ENCODE peak calls at places on chromosomes 13 and 19, in four cellular contexts. U, H, R and G are unnamed samples.

GRCh38 chr13:42750858-42751257 is 30.5 kb upstream of the FAM216B start:
- DNase-seq in U (no peak), R (no peak), H (peak; percentile 4), G (no peak)

GRCh38 chr19:7366701-7367420 is 18.1 kb downstream of the ARHGEF18 start:
- DNase-seq in H (peak; percentile 72), U (no peak), R (peak; percentile 72), G (no peak)

GRCh38 chr19:46787331-46788100 is 878 bp downstream of the SLC1A5 start:
- DNase-seq in U (peak; percentile 54), R (peak; percentile 74), H (peak; percentile 75), G (peak; percentile 76)

GRCh38 chr13:102487330-102487729 is 85.5 kb upstream of the FGF14 start:
- DNase-seq in U (no peak), R (no peak), H (no peak), G (no peak)

GRCh38 chr13:75481176-75482069 is 546 bp downstream of the TBC1D4 start:
- DNase-seq in R (peak; percentile 38), H (peak; percentile 36), U (peak; percentile 34), G (peak; percentile 74)

GRCh38 chr13:30486230-30487074 is 20.7 kb upstream of the HMGB1 start:
- DNase-seq in R (no peak), H (no peak), U (no peak), G (no peak)

GRCh38 chr19:38506723-38507550 is 73.4 kb downstream of the RYR1 start:
- DNase-seq in H (peak; percentile 94), R (peak; percentile 60), U (peak; percentile 78), G (no peak)

GRCh38 chr13:30002577-30002976 is 152.2 kb upstream of the UBL3 start:
- DNase-seq in H (peak; percentile 67), U (no peak), R (peak; percentile 65), G (no peak)

GRCh38 chr13:30429721-30430694 is 7.7 kb downstream of the UBE2L5 start:
- DNase-seq in R (peak; percentile 92), U (no peak), H (peak; percentile 89), G (no peak)

GRCh38 chr13:107271226-107271625 is 703.3 kb upstream of the ARGLU1 start:
- DNase-seq in H (peak; percentile 38), U (no peak), R (peak; percentile 10), G (no peak)

GRCh38 chr13:46184277-46184699 is 2.3 kb upstream of the LCP1 start:
- DNase-seq in H (peak; percentile 30), R (peak; percentile 30), U (peak; percentile 61), G (no peak)

GRCh38 chr13:33330483-33330882 is 44.9 kb upstream of the STARD13 start:
- DNase-seq in H (no peak), U (no peak), R (no peak), G (no peak)

GRCh38 chr19:52138614-52139290 is 986 bp downstream of the ZNF616 start:
- DNase-seq in R (no peak), H (peak; percentile 35), U (no peak), G (no peak)

GRCh38 chr19:3420909-3421619 is 54.7 kb downstream of the NFIC start:
- DNase-seq in R (no peak), U (no peak), H (no peak), G (no peak)

GRCh38 chr19:21751379-21751778 is 16.0 kb downstream of the ZNF100 start:
- DNase-seq in U (no peak), H (no peak), R (peak; percentile 67), G (no peak)

GRCh38 chr19:41745761-41746160 is 9.6 kb upstream of the CEACAM6 start:
- DNase-seq in H (no peak), R (no peak), U (no peak), G (no peak)

GRCh38 chr19:10450853-10451609 is 30.7 kb downstream of the PDE4A start:
- DNase-seq in U (no peak), H (peak; percentile 15), R (no peak), G (no peak)

GRCh38 chr19:41144403-41144802 is 30.2 kb downstream of the CYP2F1 start:
- DNase-seq in H (peak; percentile 84), U (peak; percentile 42), R (peak; percentile 90), G (no peak)

GRCh38 chr13:27607125-27607524 is 13.2 kb downstream of the LNX2 start:
- DNase-seq in H (peak; percentile 65), R (peak; percentile 89), U (no peak), G (no peak)

GRCh38 chr13:110396913-110397379 is 89.9 kb downstream of the COL4A2 start:
- DNase-seq in R (peak; percentile 100), H (peak; percentile 97), U (no peak), G (no peak)

GRCh38 chr19:35027851-35028599 is 2.2 kb upstream of the SCN1B start:
- DNase-seq in H (peak; percentile 56), R (no peak), U (no peak), G (no peak)

GRCh38 chr13:29369060-29369743 is 226.3 kb downstream of the SLC7A1 start:
- DNase-seq in R (peak; percentile 56), H (peak; percentile 62), U (no peak), G (no peak)

GRCh38 chr13:45522571-45522970 is 57.8 kb downstream of the COG3 start:
- DNase-seq in H (no peak), R (no peak), U (no peak), G (no peak)

GRCh38 chr13:60402022-60402421 is 5.0 kb downstream of the TDRD3 start:
- DNase-seq in U (no peak), H (peak; percentile 6), R (peak; percentile 12), G (no peak)

GRCh38 chr13:63684822-63685221 is 2269.2 kb upstream of the PCDH20 start:
- DNase-seq in H (no peak), R (no peak), U (no peak), G (no peak)

GRCh38 chr19:47106819-47107200 is 6.8 kb downstream of the ZC3H4 start:
- DNase-seq in R (peak; percentile 56), U (no peak), H (no peak), G (no peak)

GRCh38 chr13:110108348-110109139 is 198.4 kb downstream of the COL4A1 start:
- DNase-seq in U (no peak), R (peak; percentile 92), H (peak; percentile 87), G (no peak)

GRCh38 chr13:35994131-35994966 is 136.8 kb downstream of the DCLK1 start:
- DNase-seq in R (peak; percentile 91), U (no peak), H (peak; percentile 96), G (no peak)

GRCh38 chr19:5803752-5804515 is 933 bp upstream of the NRTN start:
- DNase-seq in R (peak; percentile 83), U (peak; percentile 83), H (peak; percentile 91), G (peak; percentile 99)

GRCh38 chr19:2723747-2724146 is 2.6 kb upstream of the DIRAS1 start:
- DNase-seq in U (no peak), R (no peak), H (no peak), G (no peak)

GRCh38 chr13:101523732-101524131 is 71.3 kb downstream of the ITGBL1 start:
- DNase-seq in R (peak; percentile 88), U (no peak), H (peak; percentile 51), G (no peak)

GRCh38 chr19:13087295-13087694 is 15.4 kb downstream of the LYL1 start:
- DNase-seq in H (no peak), U (no peak), R (no peak), G (no peak)

GRCh38 chr19:13089857-13090507 is 12.7 kb downstream of the LYL1 start:
- DNase-seq in H (no peak), U (no peak), R (no peak), G (no peak)

GRCh38 chr19:13087795-13088537 is 14.7 kb downstream of the LYL1 start:
- DNase-seq in R (no peak), U (no peak), H (no peak), G (no peak)

GRCh38 chr19:13090511-13091231 is 12.0 kb downstream of the LYL1 start:
- DNase-seq in U (no peak), R (no peak), H (no peak), G (no peak)

GRCh38 chr19:13089139-13089856 is 13.4 kb downstream of the LYL1 start:
- DNase-seq in H (no peak), U (no peak), R (no peak), G (no peak)
- TF ChIP-seq CTCF in H (peak; percentile 27), U (no peak), R (peak; percentile 43), G (peak; percentile 63)

GRCh38 chr19:57633832-57634131 is 814 bp downstream of the ZNF211 start:
- DNase-seq in U (no peak), H (no peak), R (no peak), G (peak; percentile 24)
- TF ChIP-seq CTCF in U (no peak), H (no peak), R (no peak), G (no peak)

GRCh38 chr19:49445997-49446396 is 4.7 kb upstream of the SLC17A7 start:
- DNase-seq in U (no peak), H (no peak), R (no peak), G (no peak)

GRCh38 chr19:49450405-49450804 is 1.2 kb downstream of the PIH1D1 start:
- DNase-seq in U (no peak), H (no peak), R (no peak), G (no peak)

GRCh38 chr19:49451430-49452181 is at the start of gene PIH1D1:
- DNase-seq in R (peak; percentile 100), U (peak; percentile 79), H (peak; percentile 100), G (peak; percentile 95)

GRCh38 chr19:49448432-49448786 is 3.2 kb downstream of the PIH1D1 start:
- DNase-seq in H (no peak), R (no peak), U (no peak), G (no peak)

DNA sequence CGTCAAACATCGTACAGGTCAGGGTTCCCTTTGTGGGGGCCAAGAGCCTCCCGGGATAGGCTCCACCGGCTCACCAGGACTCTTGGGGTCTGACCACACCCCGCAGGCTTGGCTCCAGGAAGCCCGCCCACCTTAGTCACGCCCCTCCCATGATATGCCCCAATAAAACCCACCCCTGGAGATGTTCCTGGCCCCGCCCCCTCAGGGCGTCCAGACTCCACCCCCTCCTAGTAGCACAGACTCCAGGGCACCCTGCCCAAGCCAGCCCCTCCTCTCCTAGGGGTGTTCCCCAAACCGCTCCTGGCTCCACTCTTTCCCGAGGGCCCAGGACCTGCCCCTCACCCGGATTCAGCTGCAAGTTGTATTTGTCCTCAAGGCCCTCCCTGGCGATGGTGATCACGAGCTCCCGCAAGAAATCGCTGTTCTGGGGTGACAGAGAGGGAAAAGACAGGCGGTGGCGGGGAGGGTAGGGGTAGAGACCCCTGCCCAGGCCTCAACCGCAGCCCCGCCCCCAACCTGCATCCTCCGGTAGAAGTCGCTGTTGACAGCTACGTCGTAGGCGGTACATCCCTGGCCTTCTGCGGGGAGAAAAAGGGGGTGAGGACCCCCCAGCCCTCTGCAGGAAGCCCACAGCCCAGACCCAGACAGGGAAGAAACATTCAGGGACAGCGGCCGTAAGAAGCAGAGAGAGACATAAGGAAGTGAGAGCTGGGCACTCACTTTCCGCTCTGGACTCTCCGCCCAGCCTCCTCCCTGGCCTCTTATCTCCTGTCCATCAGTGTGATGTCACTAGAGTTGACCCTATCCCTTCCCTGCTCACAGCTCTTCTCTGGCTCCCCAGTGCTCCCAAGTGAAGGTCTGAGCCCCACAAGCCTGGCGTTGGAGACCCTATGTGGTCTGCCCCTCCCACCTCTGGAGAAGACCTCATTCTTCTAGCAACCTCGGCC is 3.9 kb downstream of the PIH1D1 start:
- DNase-seq in R (no peak), H (peak; percentile 26), U (no peak), G (no peak)
- TF ChIP-seq CTCF in R (no peak), H (no peak), U (no peak), G (no peak)

GRCh38 chr19:14686411-14686810 is 3.4 kb upstream of the ZNF333 start:
- DNase-seq in H (peak; percentile 35), R (peak; percentile 50), U (no peak), G (no peak)

GRCh38 chr19:14695471-14695870 is 5.6 kb downstream of the ZNF333 start:
- DNase-seq in U (no peak), R (no peak), H (no peak), G (no peak)

GRCh38 chr19:14694867-14695266 is 5.0 kb downstream of the ZNF333 start:
- DNase-seq in U (no peak), H (no peak), R (no peak), G (no peak)

GRCh38 chr19:14689598-14690503 is at the start of gene ZNF333:
- DNase-seq in R (peak; percentile 94), U (peak; percentile 93), H (peak; percentile 89), G (peak; percentile 98)
- TF ChIP-seq CTCF in R (no peak), U (no peak), H (no peak), G (no peak)